ENCODE peak calls at places on chromosomes 2 and 18, in eight cellular contexts. One of them, this sample, is unnamed.

GRCh38 chr2:56001992-56002391 is 78.4 kb upstream of the EFEMP1 start:
- DNase-seq in fibroblast of the aortic adventitia: peak
- DNase-seq in AG04450: no peak
- DNase-seq in mammary epithelial cell: no peak
- DNase-seq in cardiac muscle cell: peak
- DNase-seq in CD8-positive, alpha-beta T cell: no peak
- DNase-seq in astrocyte: no peak
- DNase-seq in adipocyte: peak
- DNase-seq in this sample: no peak

GRCh38 chr2:10876394-10876793 is 35.3 kb upstream of the KCNF1 start:
- DNase-seq in mammary epithelial cell: no peak
- DNase-seq in cardiac muscle cell: peak
- DNase-seq in adipocyte: no peak
- DNase-seq in fibroblast of the aortic adventitia: no peak
- DNase-seq in CD8-positive, alpha-beta T cell: no peak
- DNase-seq in AG04450: no peak
- DNase-seq in astrocyte: no peak
- DNase-seq in this sample: no peak

GRCh38 chr2:169961911-169962310 is 134.7 kb downstream of the UBR3 start:
- DNase-seq in CD8-positive, alpha-beta T cell: no peak
- DNase-seq in cardiac muscle cell: peak
- DNase-seq in AG04450: peak
- DNase-seq in astrocyte: peak
- DNase-seq in adipocyte: peak
- DNase-seq in mammary epithelial cell: peak
- DNase-seq in fibroblast of the aortic adventitia: peak
- DNase-seq in this sample: no peak

GRCh38 chr2:166916987-166917386 is 28.7 kb downstream of the XIRP2 start:
- DNase-seq in mammary epithelial cell: no peak
- DNase-seq in astrocyte: no peak
- DNase-seq in adipocyte: no peak
- DNase-seq in cardiac muscle cell: no peak
- DNase-seq in AG04450: no peak
- DNase-seq in fibroblast of the aortic adventitia: no peak
- DNase-seq in CD8-positive, alpha-beta T cell: no peak
- DNase-seq in this sample: no peak

GRCh38 chr2:108396845-108397244 is 19.1 kb downstream of the SULT1C4 start:
- DNase-seq in mammary epithelial cell: peak
- DNase-seq in astrocyte: no peak
- DNase-seq in CD8-positive, alpha-beta T cell: no peak
- DNase-seq in fibroblast of the aortic adventitia: peak
- DNase-seq in cardiac muscle cell: peak
- DNase-seq in adipocyte: peak
- DNase-seq in AG04450: no peak
- DNase-seq in this sample: no peak

GRCh38 chr2:207357216-207357615 is 172.5 kb upstream of the CREB1 start:
- DNase-seq in mammary epithelial cell: no peak
- DNase-seq in cardiac muscle cell: no peak
- DNase-seq in adipocyte: no peak
- DNase-seq in CD8-positive, alpha-beta T cell: no peak
- DNase-seq in astrocyte: no peak
- DNase-seq in fibroblast of the aortic adventitia: no peak
- DNase-seq in AG04450: no peak
- DNase-seq in this sample: no peak

GRCh38 chr18:48328473-48329205 is 80.5 kb downstream of the ZBTB7C start:
- DNase-seq in mammary epithelial cell: peak
- DNase-seq in astrocyte: peak
- DNase-seq in fibroblast of the aortic adventitia: peak
- DNase-seq in CD8-positive, alpha-beta T cell: no peak
- DNase-seq in cardiac muscle cell: peak
- DNase-seq in AG04450: no peak
- DNase-seq in adipocyte: peak
- DNase-seq in this sample: no peak

GRCh38 chr2:157432475-157433106 is 11.3 kb downstream of the CYTIP start:
- DNase-seq in adipocyte: no peak
- DNase-seq in fibroblast of the aortic adventitia: no peak
- DNase-seq in mammary epithelial cell: no peak
- DNase-seq in CD8-positive, alpha-beta T cell: no peak
- DNase-seq in astrocyte: no peak
- DNase-seq in AG04450: no peak
- DNase-seq in cardiac muscle cell: no peak
- DNase-seq in this sample: no peak

GRCh38 chr2:223043164-223043941 is 8.6 kb upstream of the KCNE4 start:
- DNase-seq in fibroblast of the aortic adventitia: no peak
- DNase-seq in cardiac muscle cell: no peak
- DNase-seq in mammary epithelial cell: no peak
- DNase-seq in adipocyte: no peak
- DNase-seq in astrocyte: no peak
- DNase-seq in CD8-positive, alpha-beta T cell: no peak
- DNase-seq in AG04450: no peak
- DNase-seq in this sample: no peak

GRCh38 chr2:142241016-142241415 is 110.2 kb upstream of the LRP1B start:
- DNase-seq in AG04450: no peak
- DNase-seq in fibroblast of the aortic adventitia: no peak
- DNase-seq in CD8-positive, alpha-beta T cell: no peak
- DNase-seq in mammary epithelial cell: peak
- DNase-seq in astrocyte: no peak
- DNase-seq in adipocyte: no peak
- DNase-seq in cardiac muscle cell: no peak
- DNase-seq in this sample: no peak

GRCh38 chr2:627926-628560 is 49.2 kb downstream of the TMEM18 start:
- DNase-seq in adipocyte: no peak
- DNase-seq in CD8-positive, alpha-beta T cell: no peak
- DNase-seq in mammary epithelial cell: no peak
- DNase-seq in cardiac muscle cell: no peak
- DNase-seq in fibroblast of the aortic adventitia: no peak
- DNase-seq in astrocyte: no peak
- DNase-seq in AG04450: no peak
- DNase-seq in this sample: no peak

GRCh38 chr2:238066218-238066617 is 5.4 kb downstream of the SCLY start:
- DNase-seq in AG04450: no peak
- DNase-seq in CD8-positive, alpha-beta T cell: no peak
- DNase-seq in astrocyte: no peak
- DNase-seq in cardiac muscle cell: no peak
- DNase-seq in fibroblast of the aortic adventitia: no peak
- DNase-seq in adipocyte: no peak
- DNase-seq in mammary epithelial cell: no peak
- DNase-seq in this sample: no peak

GRCh38 chr2:56184500-56184996 is 758 bp downstream of the CCDC85A start:
- DNase-seq in astrocyte: peak
- DNase-seq in mammary epithelial cell: peak
- DNase-seq in AG04450: no peak
- DNase-seq in cardiac muscle cell: peak
- DNase-seq in fibroblast of the aortic adventitia: no peak
- DNase-seq in adipocyte: peak
- DNase-seq in CD8-positive, alpha-beta T cell: no peak
- DNase-seq in this sample: no peak

GRCh38 chr2:64837116-64837704 is 152.0 kb upstream of the SLC1A4 start:
- DNase-seq in AG04450: no peak
- DNase-seq in fibroblast of the aortic adventitia: peak
- DNase-seq in adipocyte: peak
- DNase-seq in cardiac muscle cell: peak
- DNase-seq in CD8-positive, alpha-beta T cell: no peak
- DNase-seq in mammary epithelial cell: peak
- DNase-seq in astrocyte: peak
- DNase-seq in this sample: peak

GRCh38 chr2:26346454-26347053 is at the start of gene ADGRF3:
- DNase-seq in cardiac muscle cell: peak
- DNase-seq in fibroblast of the aortic adventitia: peak
- DNase-seq in astrocyte: peak
- DNase-seq in mammary epithelial cell: peak
- DNase-seq in adipocyte: peak
- DNase-seq in CD8-positive, alpha-beta T cell: peak
- DNase-seq in AG04450: no peak
- DNase-seq in this sample: no peak

GRCh38 chr18:36186461-36187137 is 698 bp upstream of the MOCOS start:
- DNase-seq in astrocyte: no peak
- DNase-seq in adipocyte: peak
- DNase-seq in cardiac muscle cell: peak
- DNase-seq in mammary epithelial cell: peak
- DNase-seq in AG04450: no peak
- DNase-seq in fibroblast of the aortic adventitia: peak
- DNase-seq in CD8-positive, alpha-beta T cell: no peak
- DNase-seq in this sample: no peak

GRCh38 chr2:74441690-74442482 is at the start of gene RTKN:
- DNase-seq in adipocyte: no peak
- DNase-seq in CD8-positive, alpha-beta T cell: no peak
- DNase-seq in cardiac muscle cell: peak
- DNase-seq in AG04450: no peak
- DNase-seq in mammary epithelial cell: peak
- DNase-seq in astrocyte: no peak
- DNase-seq in fibroblast of the aortic adventitia: no peak
- DNase-seq in this sample: no peak

GRCh38 chr2:74439373-74440004 is 2.2 kb downstream of the RTKN start:
- DNase-seq in mammary epithelial cell: no peak
- DNase-seq in adipocyte: no peak
- DNase-seq in AG04450: no peak
- DNase-seq in cardiac muscle cell: no peak
- DNase-seq in CD8-positive, alpha-beta T cell: no peak
- DNase-seq in astrocyte: no peak
- DNase-seq in fibroblast of the aortic adventitia: no peak
- DNase-seq in this sample: no peak

GRCh38 chr2:74440378-74441110 is 1.2 kb downstream of the RTKN start:
- DNase-seq in AG04450: no peak
- DNase-seq in adipocyte: peak
- DNase-seq in cardiac muscle cell: peak
- DNase-seq in CD8-positive, alpha-beta T cell: no peak
- DNase-seq in astrocyte: peak
- DNase-seq in fibroblast of the aortic adventitia: peak
- DNase-seq in mammary epithelial cell: peak
- DNase-seq in this sample: no peak

GRCh38 chr2:74440005-74440377 is 1.7 kb downstream of the RTKN start:
- DNase-seq in AG04450: no peak
- DNase-seq in mammary epithelial cell: peak
- DNase-seq in astrocyte: no peak
- DNase-seq in fibroblast of the aortic adventitia: peak
- DNase-seq in cardiac muscle cell: peak
- DNase-seq in adipocyte: peak
- DNase-seq in CD8-positive, alpha-beta T cell: no peak
- DNase-seq in this sample: no peak

DNA sequence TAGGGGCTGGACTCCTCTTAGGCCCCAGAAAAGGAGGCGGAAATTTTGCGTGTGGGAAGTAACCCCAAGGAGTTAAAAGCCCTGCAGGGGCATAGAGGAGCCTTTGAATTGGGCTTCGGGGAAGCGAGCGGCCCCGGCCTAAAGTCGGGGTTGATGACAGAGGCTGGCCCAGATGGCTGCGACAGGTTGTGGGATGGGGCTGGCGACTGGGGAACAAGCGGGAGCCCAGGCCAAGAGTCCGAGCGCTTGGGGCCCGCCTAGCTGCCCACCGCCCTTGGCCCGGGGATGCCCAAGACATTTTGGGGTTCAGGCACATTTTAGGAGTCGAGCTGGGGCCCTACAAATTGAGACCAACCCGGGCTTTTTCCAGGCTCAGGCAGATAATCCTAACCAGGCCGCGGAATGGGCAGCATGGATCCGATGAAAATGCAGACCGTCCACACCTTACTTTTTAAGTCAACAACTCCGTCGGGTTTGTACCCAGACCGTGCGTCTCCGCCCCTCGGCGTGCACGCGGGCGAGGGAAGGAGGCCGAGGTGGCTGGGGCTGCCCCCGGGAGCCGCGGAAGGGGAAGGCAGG is 537 bp downstream of the RTKN start:
- DNase-seq in AG04450: no peak
- DNase-seq in mammary epithelial cell: no peak
- DNase-seq in adipocyte: no peak
- DNase-seq in fibroblast of the aortic adventitia: no peak
- DNase-seq in astrocyte: no peak
- DNase-seq in cardiac muscle cell: no peak
- DNase-seq in CD8-positive, alpha-beta T cell: no peak
- DNase-seq in this sample: no peak
- H3K4me3 ChIP-seq in AG04450: no peak
- H3K4me3 ChIP-seq in mammary epithelial cell: peak
- H3K4me3 ChIP-seq in adipocyte: peak
- H3K4me3 ChIP-seq in fibroblast of the aortic adventitia: peak
- H3K4me3 ChIP-seq in astrocyte: no peak
- H3K4me3 ChIP-seq in cardiac muscle cell: peak
- H3K4me3 ChIP-seq in CD8-positive, alpha-beta T cell: peak
- H3K4me3 ChIP-seq in this sample: no peak

GRCh38 chr2:66445076-66445724 is 10.3 kb downstream of the MEIS1 start:
- DNase-seq in astrocyte: peak
- DNase-seq in CD8-positive, alpha-beta T cell: no peak
- DNase-seq in mammary epithelial cell: no peak
- DNase-seq in AG04450: no peak
- DNase-seq in fibroblast of the aortic adventitia: peak
- DNase-seq in cardiac muscle cell: no peak
- DNase-seq in adipocyte: no peak
- DNase-seq in this sample: no peak

GRCh38 chr2:66443977-66444855 is 9.3 kb downstream of the MEIS1 start:
- DNase-seq in mammary epithelial cell: no peak
- DNase-seq in adipocyte: no peak
- DNase-seq in AG04450: no peak
- DNase-seq in cardiac muscle cell: no peak
- DNase-seq in CD8-positive, alpha-beta T cell: no peak
- DNase-seq in fibroblast of the aortic adventitia: peak
- DNase-seq in astrocyte: peak
- DNase-seq in this sample: no peak

GRCh38 chr2:66441651-66442365 is 6.9 kb downstream of the MEIS1 start:
- DNase-seq in adipocyte: no peak
- DNase-seq in mammary epithelial cell: no peak
- DNase-seq in cardiac muscle cell: no peak
- DNase-seq in fibroblast of the aortic adventitia: peak
- DNase-seq in astrocyte: no peak
- DNase-seq in CD8-positive, alpha-beta T cell: no peak
- DNase-seq in AG04450: no peak
- DNase-seq in this sample: no peak

GRCh38 chr2:66445781-66446177 is 10.9 kb downstream of the MEIS1 start:
- DNase-seq in fibroblast of the aortic adventitia: peak
- DNase-seq in adipocyte: no peak
- DNase-seq in astrocyte: no peak
- DNase-seq in CD8-positive, alpha-beta T cell: no peak
- DNase-seq in cardiac muscle cell: no peak
- DNase-seq in mammary epithelial cell: no peak
- DNase-seq in AG04450: no peak
- DNase-seq in this sample: no peak

GRCh38 chr2:66443183-66443976 is 8.5 kb downstream of the MEIS1 start:
- DNase-seq in astrocyte: no peak
- DNase-seq in fibroblast of the aortic adventitia: peak
- DNase-seq in adipocyte: no peak
- DNase-seq in cardiac muscle cell: no peak
- DNase-seq in CD8-positive, alpha-beta T cell: no peak
- DNase-seq in AG04450: no peak
- DNase-seq in mammary epithelial cell: no peak
- DNase-seq in this sample: no peak
- H3K4me3 ChIP-seq in astrocyte: peak
- H3K4me3 ChIP-seq in fibroblast of the aortic adventitia: peak
- H3K4me3 ChIP-seq in adipocyte: peak
- H3K4me3 ChIP-seq in cardiac muscle cell: peak
- H3K4me3 ChIP-seq in CD8-positive, alpha-beta T cell: no peak
- H3K4me3 ChIP-seq in AG04450: peak
- H3K4me3 ChIP-seq in mammary epithelial cell: no peak
- H3K4me3 ChIP-seq in this sample: peak

GRCh38 chr18:76490040-76490439 is 5.0 kb downstream of the ZNF516 start:
- DNase-seq in CD8-positive, alpha-beta T cell: no peak
- DNase-seq in fibroblast of the aortic adventitia: no peak
- DNase-seq in cardiac muscle cell: no peak
- DNase-seq in AG04450: no peak
- DNase-seq in adipocyte: peak
- DNase-seq in astrocyte: peak
- DNase-seq in mammary epithelial cell: no peak
- DNase-seq in this sample: no peak
- H3K4me3 ChIP-seq in CD8-positive, alpha-beta T cell: no peak
- H3K4me3 ChIP-seq in fibroblast of the aortic adventitia: peak
- H3K4me3 ChIP-seq in cardiac muscle cell: peak
- H3K4me3 ChIP-seq in AG04450: peak
- H3K4me3 ChIP-seq in adipocyte: peak
- H3K4me3 ChIP-seq in astrocyte: peak
- H3K4me3 ChIP-seq in mammary epithelial cell: peak
- H3K4me3 ChIP-seq in this sample: peak

GRCh38 chr18:79486356-79487197 is 90.8 kb downstream of the NFATC1 start:
- DNase-seq in astrocyte: no peak
- DNase-seq in fibroblast of the aortic adventitia: no peak
- DNase-seq in cardiac muscle cell: no peak
- DNase-seq in mammary epithelial cell: no peak
- DNase-seq in AG04450: no peak
- DNase-seq in adipocyte: no peak
- DNase-seq in CD8-positive, alpha-beta T cell: no peak
- DNase-seq in this sample: no peak
- H3K4me3 ChIP-seq in astrocyte: no peak
- H3K4me3 ChIP-seq in fibroblast of the aortic adventitia: no peak
- H3K4me3 ChIP-seq in cardiac muscle cell: no peak
- H3K4me3 ChIP-seq in mammary epithelial cell: no peak
- H3K4me3 ChIP-seq in AG04450: no peak
- H3K4me3 ChIP-seq in adipocyte: no peak
- H3K4me3 ChIP-seq in CD8-positive, alpha-beta T cell: no peak
- H3K4me3 ChIP-seq in this sample: no peak